ENCODE peak calls at places on chromosomes 5 and 9, in seven cellular contexts. N, E, B, A, L, X and J are unnamed samples.

GRCh38 chr9:89602978-89603628 is 1.7 kb upstream of the GADD45G start:
- DNase-seq in N (peak; percentile 86), E (peak; percentile 42), B (peak; percentile 93), A (peak; percentile 74), L (peak; percentile 32), X (peak; percentile 70), J (peak; percentile 63)

GRCh38 chr5:37532976-37533740 is 154.0 kb downstream of the WDR70 start:
- DNase-seq in N (no peak), E (no peak), B (no peak), A (peak; percentile 75), L (no peak), X (no peak), J (no peak)

GRCh38 chr5:150517272-150518152 is 9.6 kb downstream of the NDST1 start:
- DNase-seq in N (no peak), E (peak; percentile 59), B (no peak), A (peak; percentile 18), L (no peak), X (peak; percentile 87), J (peak; percentile 81)

GRCh38 chr5:125582358-125582757 is 835.9 kb upstream of the ZNF608 start:
- DNase-seq in N (no peak), E (no peak), B (no peak), A (no peak), L (no peak), X (no peak), J (no peak)

GRCh38 chr9:129446828-129447550 is 173.9 kb downstream of the C9orf50 start:
- DNase-seq in N (no peak), E (no peak), B (no peak), A (no peak), L (no peak), X (no peak), J (peak; percentile 31)

GRCh38 chr5:138754699-138755057 is 1.5 kb downstream of the CTNNA1 start:
- DNase-seq in N (no peak), E (no peak), B (no peak), A (peak; percentile 39), L (no peak), X (no peak), J (no peak)

GRCh38 chr5:43041131-43041668 is 1.1 kb upstream of the ANXA2R start:
- DNase-seq in N (no peak), E (no peak), B (no peak), A (no peak), L (no peak), X (no peak), J (no peak)

GRCh38 chr5:9630251-9630650 is at the start of gene TAS2R1:
- DNase-seq in N (no peak), E (no peak), B (no peak), A (no peak), L (no peak), X (no peak), J (no peak)

GRCh38 chr5:172165465-172165864 is 22.6 kb downstream of the STK10 start:
- DNase-seq in N (no peak), E (no peak), B (no peak), A (no peak), L (no peak), X (no peak), J (no peak)

GRCh38 chr9:19720374-19720773 is 68.5 kb downstream of the SLC24A2 start:
- DNase-seq in N (no peak), E (no peak), B (peak; percentile 62), A (no peak), L (no peak), X (no peak), J (peak; percentile 26)

GRCh38 chr9:105647595-105648349 is 14.5 kb upstream of the TAL2 start:
- DNase-seq in N (peak; percentile 33), E (peak; percentile 83), B (no peak), A (no peak), L (no peak), X (no peak), J (no peak)
- TF ChIP-seq JUND in N (peak; percentile 72), E (peak; percentile 99), B (no peak), A (no peak), L (no peak), X (no peak), J (no peak)

DNA sequence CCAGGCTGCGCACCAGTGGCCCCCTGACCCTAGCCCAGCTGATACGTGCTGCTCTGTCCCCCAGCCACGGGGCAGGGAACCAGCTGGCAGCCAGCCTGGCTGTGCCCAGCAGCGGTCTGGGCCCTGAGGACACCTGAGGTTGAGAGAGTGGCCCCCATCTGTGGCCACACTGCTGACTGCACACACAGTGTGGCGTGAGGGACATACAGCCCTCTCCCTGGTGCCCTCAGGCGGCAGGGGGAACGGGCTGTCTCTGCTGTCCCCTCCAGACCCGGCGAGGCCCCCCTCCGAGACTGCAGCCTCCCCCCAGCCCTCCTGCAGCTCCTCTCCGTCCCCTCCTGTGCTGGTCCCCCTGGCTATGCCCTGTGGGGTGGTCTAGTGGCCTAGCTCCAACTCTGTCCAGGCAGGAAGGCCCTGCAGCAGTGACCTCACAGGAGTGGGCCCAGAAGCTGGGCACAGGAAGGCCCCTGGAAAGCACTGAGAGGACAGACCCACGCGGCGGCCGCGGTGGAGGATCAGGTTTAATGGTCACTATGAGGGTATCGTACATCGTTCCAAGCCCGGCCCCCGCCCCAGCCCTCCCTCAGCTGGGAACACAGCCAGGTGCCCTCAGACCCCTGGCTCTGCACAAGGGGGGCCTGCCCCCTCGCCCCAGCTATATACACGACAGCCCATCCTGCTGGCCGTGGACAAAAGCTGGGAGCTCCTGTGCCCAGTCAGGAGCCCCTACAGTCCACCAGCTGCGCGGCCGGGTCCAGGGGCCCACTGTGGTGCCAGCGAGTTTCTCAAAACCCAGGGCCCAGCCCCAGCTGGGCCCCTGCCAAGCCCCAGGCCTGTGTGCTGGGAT is 6.8 kb upstream of the ENTPD8 start:
- DNase-seq in N (no peak), E (no peak), B (no peak), A (no peak), L (no peak), X (no peak), J (no peak)
- TF ChIP-seq JUND in N (no peak), E (no peak), B (no peak), A (no peak), L (no peak), X (no peak), J (no peak)

GRCh38 chr9:91424403-91425176 is 958 bp upstream of the NFIL3 start:
- DNase-seq in N (no peak), E (peak; percentile 64), B (peak; percentile 82), A (no peak), L (no peak), X (peak; percentile 78), J (peak; percentile 48)
- TF ChIP-seq JUND in N (no peak), E (peak; percentile 80), B (no peak), A (no peak), L (no peak), X (no peak), J (no peak)

GRCh38 chr5:132663771-132664695 is 6.1 kb downstream of the IL13 start:
- DNase-seq in N (no peak), E (peak; percentile 69), B (no peak), A (no peak), L (peak; percentile 95), X (no peak), J (no peak)

GRCh38 chr5:132659598-132660493 is 1.9 kb downstream of the IL13 start:
- DNase-seq in N (no peak), E (no peak), B (no peak), A (no peak), L (no peak), X (no peak), J (no peak)

GRCh38 chr5:132661231-132662003 is 3.4 kb downstream of the IL13 start:
- DNase-seq in N (no peak), E (peak; percentile 66), B (peak; percentile 32), A (no peak), L (no peak), X (no peak), J (no peak)

GRCh38 chr5:132662925-132663770 is 5.2 kb downstream of the IL13 start:
- DNase-seq in N (no peak), E (peak; percentile 65), B (peak; percentile 17), A (no peak), L (peak; percentile 99), X (no peak), J (peak; percentile 36)

GRCh38 chr5:132662004-132662401 is 4.0 kb downstream of the IL13 start:
- DNase-seq in N (no peak), E (no peak), B (no peak), A (no peak), L (no peak), X (no peak), J (no peak)
- TF ChIP-seq JUND in N (no peak), E (no peak), B (no peak), A (no peak), L (no peak), X (no peak), J (no peak)

DNA sequence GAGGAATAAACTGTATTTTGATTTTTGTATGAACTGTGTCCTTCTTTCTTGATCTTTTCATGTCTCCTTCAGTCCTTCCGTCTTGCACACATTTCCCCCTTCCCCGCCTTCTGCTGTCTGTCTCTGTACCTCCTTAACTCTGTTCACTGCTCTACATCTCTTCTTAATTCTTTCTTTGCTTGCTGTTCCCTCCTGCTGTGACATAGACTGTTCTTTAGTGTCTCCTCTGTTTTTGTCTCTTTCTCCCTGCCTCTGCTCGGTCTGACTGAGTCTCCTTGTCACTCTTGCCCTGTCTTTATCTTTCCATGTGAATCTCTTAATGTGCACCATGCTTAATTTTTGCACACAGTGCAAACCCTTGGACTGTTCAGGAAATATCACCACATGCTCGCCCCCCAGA is 113.0 kb downstream of the TRIM32 start:
- DNase-seq in N (no peak), E (no peak), B (no peak), A (no peak), L (no peak), X (no peak), J (no peak)
- TF ChIP-seq JUND in N (no peak), E (no peak), B (no peak), A (no peak), L (no peak), X (no peak), J (no peak)

GRCh38 chr5:78879541-78879940 is 105.6 kb downstream of the ARSB start:
- DNase-seq in N (no peak), E (no peak), B (no peak), A (no peak), L (no peak), X (no peak), J (no peak)
- TF ChIP-seq JUND in N (no peak), E (no peak), B (no peak), A (no peak), L (no peak), X (no peak), J (no peak)

GRCh38 chr5:30100148-30100547 is 1093.3 kb upstream of the CDH6 start:
- DNase-seq in N (no peak), E (no peak), B (no peak), A (no peak), L (no peak), X (no peak), J (no peak)
- TF ChIP-seq JUND in N (no peak), E (no peak), B (no peak), A (no peak), L (no peak), X (no peak), J (no peak)